ENCODE peak calls at places on chromosomes 7 and 10, in five cellular contexts. H is BE2C, P is neuronal stem cell, C is AG09309, Z is GM12865. L is an unnamed sample.
A peak's percentile ranks its signal among the peaks of the same experiment; 100 is the strongest.

GRCh38 chr7:6530626-6531491 is 20.4 kb downstream of the GRID2IP start:
- DNase-seq in P (no peak), H (no peak), C (no peak), Z (peak; percentile 59), L (no peak)

GRCh38 chr10:58467931-58468635 is 44.6 kb upstream of the BICC1 start:
- DNase-seq in P (no peak), C (no peak), H (no peak), Z (no peak), L (no peak)

GRCh38 chr7:102895602-102896001 is 17.2 kb upstream of the LRRC17 start:
- DNase-seq in Z (no peak), C (no peak), H (no peak), P (no peak), L (no peak)

GRCh38 chr7:50739744-50740455 is 42.8 kb downstream of the GRB10 start:
- DNase-seq in H (no peak), Z (peak; percentile 16), P (no peak), C (no peak), L (no peak)

GRCh38 chr7:76347710-76348109 is 11.1 kb downstream of the YWHAG start:
- DNase-seq in P (no peak), Z (no peak), C (no peak), H (no peak), L (no peak)

GRCh38 chr7:152543801-152544200 is 108.0 kb upstream of the KMT2C start:
- DNase-seq in C (no peak), P (no peak), H (peak; percentile 23), Z (no peak), L (no peak)

GRCh38 chr7:138865843-138866242 is 67.8 kb upstream of the ATP6V0A4 start:
- DNase-seq in Z (peak; percentile 38), H (no peak), C (no peak), P (no peak), L (no peak)

GRCh38 chr10:129163536-129163935 is 303.5 kb upstream of the MGMT start:
- DNase-seq in C (no peak), P (no peak), Z (no peak), H (no peak), L (peak; percentile 16)

GRCh38 chr7:44971991-44972441 is 6.8 kb downstream of the MYO1G start:
- DNase-seq in Z (no peak), H (no peak), C (no peak), P (no peak), L (no peak)

GRCh38 chr7:35415411-35415822 is 161.5 kb upstream of the TBX20 start:
- DNase-seq in P (no peak), C (no peak), H (peak; percentile 26), Z (no peak), L (no peak)

GRCh38 chr10:34655286-34656170 is 159.6 kb downstream of the PARD3 start:
- DNase-seq in P (peak; percentile 63), H (peak; percentile 46), Z (peak; percentile 66), C (peak; percentile 45), L (peak; percentile 39)

GRCh38 chr7:30548762-30549344 is 44.2 kb upstream of the GGCT start:
- DNase-seq in C (no peak), Z (peak; percentile 42), H (peak; percentile 75), P (peak; percentile 73), L (no peak)

GRCh38 chr10:128530301-128530700 is 404.1 kb upstream of the MKI67 start:
- DNase-seq in P (no peak), H (no peak), Z (peak; percentile 4), C (no peak), L (no peak)

GRCh38 chr7:9200666-9201065 is 767.3 kb downstream of the NXPH1 start:
- DNase-seq in C (no peak), Z (no peak), H (no peak), P (no peak), L (no peak)

GRCh38 chr10:45373783-45374450 is at the start of gene ALOX5:
- DNase-seq in Z (peak; percentile 79), P (peak; percentile 32), C (no peak), H (peak; percentile 60), L (no peak)

GRCh38 chr7:127650842-127651555 is 995 bp upstream of the SND1 start:
- DNase-seq in P (no peak), Z (peak; percentile 57), H (no peak), C (no peak), L (no peak)

DNA sequence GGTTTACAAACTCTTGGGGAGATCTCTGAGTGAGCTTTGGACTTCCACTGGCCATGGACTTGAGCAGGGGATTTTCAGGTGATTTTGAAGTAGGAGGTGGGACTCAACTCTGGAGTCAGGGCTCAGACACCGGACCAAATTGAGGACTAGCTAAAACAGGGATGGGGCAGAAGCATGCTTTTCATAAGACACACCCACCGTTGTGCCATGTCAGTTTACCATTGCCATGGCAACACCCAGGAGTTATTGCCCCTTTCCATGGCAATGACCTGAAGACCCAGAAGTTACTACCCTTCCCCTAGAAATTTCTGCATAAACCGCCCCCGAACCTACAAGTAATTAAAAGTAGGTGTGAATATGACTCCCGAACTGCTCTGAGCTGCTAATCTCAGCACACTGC is 320.7 kb downstream of the GRID1 start:
- DNase-seq in P (no peak), C (no peak), Z (no peak), H (no peak), L (no peak)
- H3K4me3 ChIP-seq in P (no peak overlapping the region), C (no peak overlapping the region), Z (no peak overlapping the region), H (no peak overlapping the region), L (no peak overlapping the region)

GRCh38 chr7:106736508-106737201 is 75.7 kb upstream of the CCDC71L start:
- DNase-seq in Z (peak; percentile 83), P (no peak), H (peak; percentile 28), C (peak; percentile 75), L (peak; percentile 45)

GRCh38 chr7:106732045-106732444 is 71.1 kb upstream of the CCDC71L start:
- DNase-seq in H (no peak), C (no peak), Z (no peak), P (no peak), L (no peak)

GRCh38 chr7:106736123-106736507 is 75.2 kb upstream of the CCDC71L start:
- DNase-seq in C (no peak), P (no peak), H (no peak), Z (no peak), L (no peak)

GRCh38 chr7:106735637-106736036 is 74.7 kb upstream of the CCDC71L start:
- DNase-seq in Z (no peak), H (no peak), C (no peak), P (no peak), L (no peak)

DNA sequence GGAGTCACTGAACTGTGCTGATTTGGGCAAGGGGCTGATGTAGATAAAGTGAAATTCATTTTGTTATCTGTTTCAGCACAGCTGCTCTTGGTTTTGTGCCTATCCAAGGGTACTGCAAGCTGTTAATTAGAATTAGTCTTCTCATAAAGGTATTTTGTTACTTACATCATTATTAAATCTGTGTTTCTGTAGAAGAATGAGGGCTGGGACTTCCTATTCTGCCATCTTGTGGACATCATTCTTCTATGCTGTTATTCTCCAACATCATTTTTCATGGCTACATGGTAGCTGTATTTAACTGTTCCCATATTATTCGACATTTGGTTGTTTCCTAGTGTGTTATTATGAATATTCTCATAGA is 76.2 kb upstream of the CCDC71L start:
- DNase-seq in H (no peak), C (no peak), P (no peak), Z (no peak), L (no peak)
- H3K4me3 ChIP-seq in H (no peak overlapping the region), C (no peak overlapping the region), P (no peak overlapping the region), Z (no peak overlapping the region), L (no peak overlapping the region)

DNA sequence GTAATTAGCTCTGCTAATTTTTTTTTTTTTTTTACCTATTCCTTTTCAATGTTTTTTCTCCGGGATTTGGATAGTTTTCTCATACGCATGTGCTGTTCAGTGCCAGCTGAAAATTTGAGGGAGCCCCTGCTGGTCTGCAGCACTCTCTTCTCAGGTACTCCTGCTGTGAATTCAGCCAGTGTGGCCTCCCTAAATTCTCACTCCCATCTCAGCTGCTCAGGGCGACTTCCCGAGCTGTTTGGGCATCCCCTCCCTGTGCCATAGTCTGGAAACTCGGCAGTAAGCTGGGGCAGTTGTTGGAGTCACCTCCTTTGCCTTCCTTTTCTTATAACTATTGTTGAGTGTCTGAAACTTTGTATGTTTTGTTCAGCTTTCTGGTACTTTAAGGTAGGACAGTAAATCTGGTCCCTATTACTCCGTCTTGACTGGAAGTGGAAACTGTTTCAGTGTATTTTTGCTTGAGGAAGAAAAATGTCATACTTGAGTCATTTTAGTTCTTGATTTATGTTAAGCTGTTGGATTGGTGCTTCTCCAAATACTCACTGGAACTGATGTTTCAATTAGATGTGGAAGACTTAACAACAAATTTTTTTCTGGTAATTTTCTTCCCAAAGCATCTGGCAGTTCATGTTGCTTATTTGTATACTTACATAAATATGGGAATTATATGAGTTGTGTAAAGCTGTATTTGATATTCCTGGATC is 33.6 kb downstream of the MINPP1 start:
- DNase-seq in Z (no peak), H (no peak), P (no peak), C (no peak), L (no peak)
- H3K4me3 ChIP-seq in Z (no peak overlapping the region), H (no peak overlapping the region), P (no peak overlapping the region), C (no peak overlapping the region), L (no peak overlapping the region)

GRCh38 chr10:88243202-88243744 is 339.8 kb downstream of the RNLS start:
- DNase-seq in H (no peak), P (no peak), C (no peak), Z (no peak), L (no peak)

GRCh38 chr10:88245974-88246511 is 337.1 kb downstream of the RNLS start:
- DNase-seq in C (peak; percentile 43), H (no peak), P (no peak), Z (no peak), L (peak; percentile 51)

GRCh38 chr10:88241501-88241900 is 341.6 kb downstream of the RNLS start:
- DNase-seq in C (no peak), H (no peak), Z (no peak), P (no peak), L (no peak)

GRCh38 chr10:88244781-88245350 is 338.3 kb downstream of the RNLS start:
- DNase-seq in Z (peak; percentile 15), C (no peak), H (no peak), P (no peak), L (no peak)

GRCh38 chr10:88243847-88244730 is 339.0 kb downstream of the RNLS start:
- DNase-seq in P (no peak), Z (no peak), C (no peak), H (peak; percentile 86), L (no peak)
- H3K4me3 ChIP-seq in P (no peak overlapping the region), Z (no peak overlapping the region), C (no peak overlapping the region), H (peak overlapping the region; percentile 42), L (no peak overlapping the region)